ENCODE peak calls at places on chromosomes 6 and 20, in seven cellular contexts. One of them, this sample, is unnamed.

GRCh38 chr6:100309174-100309573 is 155.5 kb downstream of the SIM1 start:
- DNase-seq in Calu3: no peak
- DNase-seq in uterus: no peak
- DNase-seq in nephron progenitor cell: no peak
- DNase-seq in progenitor cell of endocrine pancreas: no peak
- DNase-seq in HFFc6: no peak
- DNase-seq in cardiac muscle cell: no peak
- DNase-seq in this sample: no peak

GRCh38 chr20:59428441-59429205 is 128.2 kb downstream of the EDN3 start:
- DNase-seq in progenitor cell of endocrine pancreas: no peak
- DNase-seq in nephron progenitor cell: no peak
- DNase-seq in cardiac muscle cell: no peak
- DNase-seq in HFFc6: no peak
- DNase-seq in uterus: no peak
- DNase-seq in Calu3: no peak
- DNase-seq in this sample: no peak

GRCh38 chr6:40398810-40399477 is 188.2 kb downstream of the LRFN2 start:
- DNase-seq in Calu3: no peak
- DNase-seq in uterus: no peak
- DNase-seq in cardiac muscle cell: no peak
- DNase-seq in nephron progenitor cell: no peak
- DNase-seq in progenitor cell of endocrine pancreas: no peak
- DNase-seq in HFFc6: no peak
- DNase-seq in this sample: no peak

GRCh38 chr6:147131728-147132127 is 72.5 kb upstream of the STXBP5 start:
- DNase-seq in nephron progenitor cell: no peak
- DNase-seq in HFFc6: peak
- DNase-seq in uterus: no peak
- DNase-seq in Calu3: no peak
- DNase-seq in progenitor cell of endocrine pancreas: no peak
- DNase-seq in cardiac muscle cell: peak
- DNase-seq in this sample: no peak

GRCh38 chr6:110341671-110342304 is 16.4 kb downstream of the METTL24 start:
- DNase-seq in Calu3: peak
- DNase-seq in progenitor cell of endocrine pancreas: no peak
- DNase-seq in nephron progenitor cell: peak
- DNase-seq in cardiac muscle cell: peak
- DNase-seq in uterus: peak
- DNase-seq in HFFc6: peak
- DNase-seq in this sample: peak

GRCh38 chr6:3755637-3756515 is 4.4 kb upstream of the PXDC1 start:
- DNase-seq in HFFc6: no peak
- DNase-seq in progenitor cell of endocrine pancreas: no peak
- DNase-seq in uterus: no peak
- DNase-seq in nephron progenitor cell: no peak
- DNase-seq in cardiac muscle cell: no peak
- DNase-seq in Calu3: no peak
- DNase-seq in this sample: no peak

GRCh38 chr6:15253107-15254073 is 7.5 kb downstream of the JARID2 start:
- DNase-seq in progenitor cell of endocrine pancreas: no peak
- DNase-seq in nephron progenitor cell: no peak
- DNase-seq in cardiac muscle cell: no peak
- DNase-seq in HFFc6: no peak
- DNase-seq in Calu3: no peak
- DNase-seq in uterus: no peak
- DNase-seq in this sample: no peak

GRCh38 chr20:45972500-45973183 is 639 bp upstream of the ZNF335 start:
- DNase-seq in progenitor cell of endocrine pancreas: no peak
- DNase-seq in HFFc6: no peak
- DNase-seq in cardiac muscle cell: no peak
- DNase-seq in nephron progenitor cell: no peak
- DNase-seq in Calu3: no peak
- DNase-seq in uterus: peak
- DNase-seq in this sample: no peak

GRCh38 chr6:7196019-7196402 is 88.2 kb downstream of the RREB1 start:
- DNase-seq in Calu3: no peak
- DNase-seq in nephron progenitor cell: no peak
- DNase-seq in cardiac muscle cell: no peak
- DNase-seq in uterus: no peak
- DNase-seq in HFFc6: no peak
- DNase-seq in progenitor cell of endocrine pancreas: no peak
- DNase-seq in this sample: no peak

GRCh38 chr6:21845018-21845417 is 251.5 kb downstream of the SOX4 start:
- DNase-seq in cardiac muscle cell: peak
- DNase-seq in HFFc6: no peak
- DNase-seq in uterus: no peak
- DNase-seq in progenitor cell of endocrine pancreas: no peak
- DNase-seq in Calu3: no peak
- DNase-seq in nephron progenitor cell: no peak
- DNase-seq in this sample: no peak

GRCh38 chr6:44053760-44054556 is 73.3 kb downstream of the MRPL14 start:
- DNase-seq in Calu3: no peak
- DNase-seq in cardiac muscle cell: peak
- DNase-seq in progenitor cell of endocrine pancreas: no peak
- DNase-seq in uterus: no peak
- DNase-seq in nephron progenitor cell: no peak
- DNase-seq in HFFc6: peak
- DNase-seq in this sample: no peak

GRCh38 chr6:34723203-34723602 is 26.6 kb upstream of the ILRUN start:
- DNase-seq in cardiac muscle cell: peak
- DNase-seq in Calu3: no peak
- DNase-seq in progenitor cell of endocrine pancreas: no peak
- DNase-seq in HFFc6: peak
- DNase-seq in nephron progenitor cell: no peak
- DNase-seq in uterus: no peak
- DNase-seq in this sample: no peak

GRCh38 chr6:144264270-144265060 is 20.7 kb upstream of the UTRN start:
- DNase-seq in HFFc6: peak
- DNase-seq in uterus: peak
- DNase-seq in cardiac muscle cell: peak
- DNase-seq in nephron progenitor cell: no peak
- DNase-seq in progenitor cell of endocrine pancreas: peak
- DNase-seq in Calu3: peak
- DNase-seq in this sample: no peak

GRCh38 chr6:160188773-160189172 is 67.2 kb downstream of the SLC22A1 start:
- DNase-seq in uterus: no peak
- DNase-seq in progenitor cell of endocrine pancreas: no peak
- DNase-seq in nephron progenitor cell: no peak
- DNase-seq in Calu3: no peak
- DNase-seq in cardiac muscle cell: no peak
- DNase-seq in HFFc6: peak
- DNase-seq in this sample: no peak

GRCh38 chr6:53119772-53120409 is 28.8 kb downstream of the GCM1 start:
- DNase-seq in nephron progenitor cell: no peak
- DNase-seq in HFFc6: peak
- DNase-seq in cardiac muscle cell: peak
- DNase-seq in uterus: no peak
- DNase-seq in progenitor cell of endocrine pancreas: no peak
- DNase-seq in Calu3: peak
- DNase-seq in this sample: no peak

DNA sequence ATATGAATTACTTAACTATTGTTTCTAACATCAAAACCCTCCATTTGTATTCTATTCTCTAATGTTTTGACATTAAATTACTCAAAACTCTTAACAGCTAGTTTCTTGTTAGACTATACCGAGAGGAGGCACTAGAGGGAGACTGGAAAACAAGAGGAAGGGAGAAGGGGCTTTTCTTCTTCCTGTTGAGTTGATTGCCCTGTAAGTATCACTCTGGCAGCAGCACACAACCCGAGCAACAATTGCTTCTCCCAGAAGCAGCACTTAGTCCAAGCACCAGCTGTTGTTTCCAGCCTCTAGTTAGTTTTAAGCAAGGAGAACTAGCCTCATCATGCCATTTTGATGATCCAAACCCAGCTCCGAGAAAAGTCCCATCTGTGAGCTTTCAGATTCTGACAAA is 603.8 kb downstream of the PRKN start:
- DNase-seq in nephron progenitor cell: no peak
- DNase-seq in progenitor cell of endocrine pancreas: no peak
- DNase-seq in HFFc6: no peak
- DNase-seq in uterus: no peak
- DNase-seq in cardiac muscle cell: peak
- DNase-seq in Calu3: no peak
- DNase-seq in this sample: no peak
- TF ChIP-seq CTCF in nephron progenitor cell: peak
- TF ChIP-seq CTCF in progenitor cell of endocrine pancreas: peak
- TF ChIP-seq CTCF in HFFc6: no peak
- TF ChIP-seq CTCF in uterus: no peak
- TF ChIP-seq CTCF in cardiac muscle cell: peak
- TF ChIP-seq CTCF in Calu3: peak
- TF ChIP-seq CTCF in this sample: peak

GRCh38 chr6:132130530-132131298 is 179.5 kb upstream of the CCN2 start:
- DNase-seq in Calu3: no peak
- DNase-seq in HFFc6: no peak
- DNase-seq in progenitor cell of endocrine pancreas: no peak
- DNase-seq in uterus: peak
- DNase-seq in nephron progenitor cell: no peak
- DNase-seq in cardiac muscle cell: peak
- DNase-seq in this sample: no peak
- TF ChIP-seq CTCF in Calu3: no peak
- TF ChIP-seq CTCF in HFFc6: no peak
- TF ChIP-seq CTCF in progenitor cell of endocrine pancreas: no peak
- TF ChIP-seq CTCF in uterus: no peak
- TF ChIP-seq CTCF in nephron progenitor cell: no peak
- TF ChIP-seq CTCF in cardiac muscle cell: peak
- TF ChIP-seq CTCF in this sample: no peak

GRCh38 chr20:36804425-36804824 is 30.9 kb upstream of the DSN1 start:
- DNase-seq in HFFc6: no peak
- DNase-seq in nephron progenitor cell: no peak
- DNase-seq in cardiac muscle cell: no peak
- DNase-seq in progenitor cell of endocrine pancreas: no peak
- DNase-seq in Calu3: no peak
- DNase-seq in uterus: no peak
- DNase-seq in this sample: no peak

GRCh38 chr20:36808317-36809257 is 35.0 kb upstream of the DSN1 start:
- DNase-seq in nephron progenitor cell: peak
- DNase-seq in HFFc6: peak
- DNase-seq in progenitor cell of endocrine pancreas: no peak
- DNase-seq in Calu3: peak
- DNase-seq in uterus: peak
- DNase-seq in cardiac muscle cell: peak
- DNase-seq in this sample: peak

GRCh38 chr20:36802326-36803223 is 29.0 kb upstream of the DSN1 start:
- DNase-seq in cardiac muscle cell: peak
- DNase-seq in nephron progenitor cell: no peak
- DNase-seq in uterus: no peak
- DNase-seq in HFFc6: peak
- DNase-seq in Calu3: no peak
- DNase-seq in progenitor cell of endocrine pancreas: no peak
- DNase-seq in this sample: no peak

GRCh38 chr20:36805396-36805795 is 31.8 kb upstream of the DSN1 start:
- DNase-seq in nephron progenitor cell: no peak
- DNase-seq in Calu3: no peak
- DNase-seq in uterus: no peak
- DNase-seq in progenitor cell of endocrine pancreas: no peak
- DNase-seq in cardiac muscle cell: no peak
- DNase-seq in HFFc6: no peak
- DNase-seq in this sample: no peak

GRCh38 chr20:36806049-36806448 is 32.5 kb upstream of the DSN1 start:
- DNase-seq in Calu3: no peak
- DNase-seq in uterus: no peak
- DNase-seq in progenitor cell of endocrine pancreas: no peak
- DNase-seq in cardiac muscle cell: no peak
- DNase-seq in HFFc6: no peak
- DNase-seq in nephron progenitor cell: no peak
- DNase-seq in this sample: no peak
- TF ChIP-seq CTCF in Calu3: no peak
- TF ChIP-seq CTCF in uterus: no peak
- TF ChIP-seq CTCF in progenitor cell of endocrine pancreas: no peak
- TF ChIP-seq CTCF in cardiac muscle cell: no peak
- TF ChIP-seq CTCF in HFFc6: no peak
- TF ChIP-seq CTCF in nephron progenitor cell: no peak
- TF ChIP-seq CTCF in this sample: no peak

GRCh38 chr6:154980273-154981070 is 14.6 kb upstream of the TIAM2 start:
- DNase-seq in Calu3: no peak
- DNase-seq in nephron progenitor cell: no peak
- DNase-seq in HFFc6: no peak
- DNase-seq in cardiac muscle cell: no peak
- DNase-seq in progenitor cell of endocrine pancreas: no peak
- DNase-seq in uterus: no peak
- DNase-seq in this sample: no peak

GRCh38 chr6:154969796-154970195 is 25.3 kb upstream of the TIAM2 start:
- DNase-seq in cardiac muscle cell: peak
- DNase-seq in HFFc6: no peak
- DNase-seq in progenitor cell of endocrine pancreas: no peak
- DNase-seq in uterus: no peak
- DNase-seq in nephron progenitor cell: no peak
- DNase-seq in Calu3: no peak
- DNase-seq in this sample: no peak

DNA sequence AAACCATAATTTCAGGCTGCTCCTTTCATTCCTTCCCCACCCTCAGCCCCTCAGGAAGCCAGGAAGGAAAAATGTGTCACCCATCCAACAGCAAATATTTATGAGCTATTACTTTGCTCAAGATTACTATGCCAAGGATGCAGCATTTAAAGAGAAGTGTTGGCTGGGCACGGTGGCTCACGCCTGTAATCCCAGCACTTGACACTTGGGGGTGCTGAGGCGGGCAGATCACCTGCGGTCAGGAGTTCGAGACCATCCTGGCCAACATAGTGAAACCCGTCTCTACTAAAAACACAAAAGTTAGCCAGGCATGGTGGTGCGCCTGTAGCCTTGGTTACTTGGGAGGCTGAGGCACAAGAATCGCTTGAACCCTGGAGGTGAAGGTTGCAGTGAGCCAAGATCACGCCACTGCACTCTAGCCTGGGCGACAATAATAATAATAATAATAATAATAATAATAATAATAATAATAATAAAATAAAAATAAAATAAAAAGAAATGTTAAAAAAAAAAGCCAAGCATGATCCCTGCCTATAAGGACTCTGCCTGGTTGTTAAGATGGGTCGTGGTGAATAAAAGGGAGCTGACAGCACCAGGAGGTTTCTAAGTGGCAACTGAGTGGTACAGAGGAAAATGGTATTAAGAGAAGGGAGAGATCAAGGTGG is 20.5 kb upstream of the TIAM2 start:
- DNase-seq in cardiac muscle cell: no peak
- DNase-seq in HFFc6: no peak
- DNase-seq in uterus: no peak
- DNase-seq in nephron progenitor cell: no peak
- DNase-seq in Calu3: no peak
- DNase-seq in progenitor cell of endocrine pancreas: no peak
- DNase-seq in this sample: no peak
- TF ChIP-seq CTCF in cardiac muscle cell: no peak
- TF ChIP-seq CTCF in HFFc6: peak
- TF ChIP-seq CTCF in uterus: no peak
- TF ChIP-seq CTCF in nephron progenitor cell: no peak
- TF ChIP-seq CTCF in Calu3: no peak
- TF ChIP-seq CTCF in progenitor cell of endocrine pancreas: no peak
- TF ChIP-seq CTCF in this sample: peak